ENCODE peak calls at places on chromosomes 12 and 14, in seven cellular contexts. R, O, L, Y, A, H and Q are unnamed samples.

GRCh38 chr14:102481791-102482238 is 27.8 kb downstream of the ANKRD9 start:
- DNase-seq in R (no peak), O (no peak), L (no peak), Y (no peak), A (no peak), H (no peak), Q (no peak)

GRCh38 chr12:124531281-124531745 is 36.1 kb downstream of the NCOR2 start:
- DNase-seq in R (no peak), O (no peak), L (no peak), Y (no peak), A (no peak), H (no peak), Q (no peak)

GRCh38 chr12:103571286-103571685 is 15.8 kb upstream of the STAB2 start:
- DNase-seq in R (no peak), O (no peak), L (no peak), Y (no peak), A (no peak), H (no peak), Q (peak; percentile 25)

GRCh38 chr12:108846320-108846719 is 11.1 kb downstream of the SSH1 start:
- DNase-seq in R (no peak), O (peak; percentile 65), L (no peak), Y (no peak), A (no peak), H (no peak), Q (peak; percentile 59)

GRCh38 chr14:74049886-74050495 is 30.8 kb downstream of the BBOF1 start:
- DNase-seq in R (no peak), O (no peak), L (no peak), Y (no peak), A (no peak), H (no peak), Q (no peak)

GRCh38 chr12:15700595-15700994 is 88.6 kb downstream of the EPS8 start:
- DNase-seq in R (no peak), O (peak; percentile 94), L (no peak), Y (peak; percentile 73), A (no peak), H (no peak), Q (peak; percentile 91)

GRCh38 chr12:75982974-75983660 is 48.5 kb downstream of the PHLDA1 start:
- DNase-seq in R (no peak), O (no peak), L (no peak), Y (no peak), A (no peak), H (no peak), Q (peak; percentile 56)

GRCh38 chr14:76908834-76909233 is 82.6 kb downstream of the LRRC74A start:
- DNase-seq in R (no peak), O (no peak), L (peak; percentile 16), Y (no peak), A (peak; percentile 69), H (no peak), Q (no peak)

GRCh38 chr14:86481105-86481504 is 951.2 kb downstream of the FLRT2 start:
- DNase-seq in R (no peak), O (no peak), L (no peak), Y (no peak), A (no peak), H (no peak), Q (no peak)

GRCh38 chr12:49086116-49086515 is 8.5 kb downstream of the DHH start:
- DNase-seq in R (no peak), O (no peak), L (no peak), Y (no peak), A (no peak), H (no peak), Q (no peak)

GRCh38 chr12:59320112-59320511 is 275.7 kb upstream of the SLC16A7 start:
- DNase-seq in R (no peak), O (no peak), L (no peak), Y (no peak), A (no peak), H (no peak), Q (no peak)

GRCh38 chr14:28763914-28764848 is 2.4 kb upstream of the FOXG1 start:
- DNase-seq in R (no peak), O (no peak), L (no peak), Y (no peak), A (no peak), H (no peak), Q (no peak)

GRCh38 chr14:103108749-103109207 is 14.3 kb downstream of the EXOC3L4 start:
- DNase-seq in R (no peak), O (peak; percentile 56), L (no peak), Y (no peak), A (no peak), H (no peak), Q (peak; percentile 73)

GRCh38 chr12:21001778-21002177 is 129.2 kb upstream of the SLCO1B1 start:
- DNase-seq in R (no peak), O (no peak), L (no peak), Y (no peak), A (no peak), H (no peak), Q (no peak)

GRCh38 chr12:11688831-11689230 is 39.4 kb downstream of the ETV6 start:
- DNase-seq in R (no peak), O (peak; percentile 69), L (no peak), Y (no peak), A (no peak), H (no peak), Q (no peak)

GRCh38 chr12:88865537-88865936 is 285.3 kb upstream of the KITLG start:
- DNase-seq in R (no peak), O (no peak), L (no peak), Y (no peak), A (no peak), H (no peak), Q (no peak)

GRCh38 chr12:88399811-88400210 is 180.5 kb downstream of the KITLG start:
- DNase-seq in R (no peak), O (no peak), L (no peak), Y (no peak), A (no peak), H (no peak), Q (no peak)

GRCh38 chr14:77377502-77377844 is 294 bp downstream of the SAMD15 start:
- DNase-seq in R (no peak), O (no peak), L (no peak), Y (no peak), A (no peak), H (no peak), Q (no peak)

GRCh38 chr14:22464422-22465142 is 124.4 kb downstream of the DAD1 start:
- DNase-seq in R (no peak), O (no peak), L (no peak), Y (no peak), A (no peak), H (no peak), Q (no peak)

GRCh38 chr14:31204593-31205534 is 2.7 kb downstream of the HECTD1 start:
- DNase-seq in R (no peak), O (no peak), L (no peak), Y (no peak), A (no peak), H (no peak), Q (no peak)

GRCh38 chr12:24709201-24709600 is 239.7 kb downstream of the BCAT1 start:
- DNase-seq in R (no peak), O (peak; percentile 9), L (no peak), Y (no peak), A (no peak), H (no peak), Q (peak; percentile 35)

GRCh38 chr14:51277753-51278415 is 37.8 kb downstream of the TMX1 start:
- DNase-seq in R (no peak), O (no peak), L (no peak), Y (no peak), A (no peak), H (no peak), Q (no peak)

GRCh38 chr14:55399183-55399582 is 12.4 kb downstream of the ATG14 start:
- DNase-seq in R (no peak), O (no peak), L (no peak), Y (no peak), A (no peak), H (no peak), Q (no peak)

GRCh38 chr12:85833558-85833957 is 2.7 kb downstream of the RASSF9 start:
- DNase-seq in R (no peak), O (no peak), L (no peak), Y (no peak), A (no peak), H (no peak), Q (no peak)

GRCh38 chr12:13114251-13115052 is 11.0 kb upstream of the GSG1 start:
- DNase-seq in R (no peak), O (no peak), L (no peak), Y (no peak), A (no peak), H (no peak), Q (peak; percentile 40)

GRCh38 chr12:12439636-12440035 is 82.8 kb downstream of the BORCS5 start:
- DNase-seq in R (no peak), O (peak; percentile 92), L (peak; percentile 47), Y (no peak), A (no peak), H (no peak), Q (peak; percentile 65)

GRCh38 chr12:120759591-120760348 is 34.1 kb downstream of the ACADS start:
- DNase-seq in R (no peak), O (no peak), L (no peak), Y (no peak), A (no peak), H (no peak), Q (no peak)

GRCh38 chr12:115618105-115618504 is 659.4 kb downstream of the MED13L start:
- DNase-seq in R (no peak), O (no peak), L (no peak), Y (no peak), A (no peak), H (no peak), Q (no peak)

GRCh38 chr12:41310367-41310766 is 122.2 kb downstream of the PDZRN4 start:
- DNase-seq in R (no peak), O (no peak), L (no peak), Y (no peak), A (no peak), H (no peak), Q (no peak)

GRCh38 chr12:47488888-47489287 is 216.9 kb downstream of the RPAP3 start:
- DNase-seq in R (no peak), O (peak; percentile 66), L (no peak), Y (no peak), A (no peak), H (no peak), Q (no peak)

GRCh38 chr14:88321692-88322504 is 1.2 kb downstream of the KCNK10 start:
- DNase-seq in R (no peak), O (no peak), L (no peak), Y (no peak), A (no peak), H (no peak), Q (no peak)

GRCh38 chr12:132018193-132018916 is 68.6 kb downstream of the EP400 start:
- DNase-seq in R (no peak), O (no peak), L (no peak), Y (no peak), A (no peak), H (no peak), Q (peak; percentile 3)

GRCh38 chr12:72057330-72057911 is 118.8 kb downstream of the TPH2 start:
- DNase-seq in R (no peak), O (no peak), L (no peak), Y (no peak), A (no peak), H (no peak), Q (no peak)

GRCh38 chr14:33737446-33737845 is 213.4 kb downstream of the EGLN3 start:
- DNase-seq in R (no peak), O (peak; percentile 23), L (no peak), Y (peak; percentile 52), A (no peak), H (no peak), Q (peak; percentile 78)

GRCh38 chr14:35506461-35506860 is 27.5 kb upstream of the INSM2 start:
- DNase-seq in R (no peak), O (no peak), L (no peak), Y (no peak), A (no peak), H (no peak), Q (no peak)

GRCh38 chr12:80269953-80270552 is 170.7 kb downstream of the OTOGL start:
- DNase-seq in R (peak; percentile 16), O (peak; percentile 72), L (no peak), Y (no peak), A (peak; percentile 5), H (no peak), Q (peak; percentile 37)

GRCh38 chr14:105058521-105059034 is 6.7 kb downstream of the GPR132 start:
- DNase-seq in R (no peak), O (no peak), L (no peak), Y (no peak), A (no peak), H (no peak), Q (no peak)

GRCh38 chr14:34826661-34827060 is 48.5 kb downstream of the BAZ1A start:
- DNase-seq in R (no peak), O (peak; percentile 16), L (no peak), Y (no peak), A (no peak), H (no peak), Q (peak; percentile 19)